ENCODE peak calls at places on chromosomes 11 and 22, in six cellular contexts. S is neural crest cell, D is lower lobe of right lung, V is cardiac fibroblast, N is nephron progenitor cell, U is bronchial epithelial cell. M is an unnamed sample.

GRCh38 chr11:35995872-35996271 is 52.0 kb downstream of the LDLRAD3 start:
- DNase-seq in U (no peak), N (no peak), D (no peak), S (no peak), V (peak), M (no peak)

GRCh38 chr11:76736773-76737495 is 46.2 kb upstream of the TSKU start:
- DNase-seq in N (no peak), S (no peak), D (no peak), U (no peak), V (no peak), M (no peak)

GRCh38 chr11:123055132-123055924 is 6.6 kb downstream of the HSPA8 start:
- DNase-seq in S (no peak), D (no peak), U (no peak), N (no peak), V (no peak), M (no peak)

GRCh38 chr11:124327775-124328174 is 7.8 kb upstream of the OR8D2 start:
- DNase-seq in N (no peak), V (no peak), U (no peak), D (no peak), S (no peak), M (no peak)

GRCh38 chr11:35013514-35014191 is 97.2 kb downstream of the PDHX start:
- DNase-seq in S (no peak), U (no peak), V (peak), D (no peak), N (no peak), M (no peak)

GRCh38 chr22:45680932-45681700 is 9.5 kb downstream of the ATXN10 start:
- DNase-seq in D (no peak), S (no peak), N (no peak), V (peak), U (no peak), M (no peak)

GRCh38 chr22:22995166-22995565 is 75.2 kb upstream of the GNAZ start:
- DNase-seq in N (no peak), D (no peak), U (no peak), S (no peak), V (no peak), M (no peak)

GRCh38 chr11:86151188-86152005 is 82.5 kb upstream of the PICALM start:
- DNase-seq in S (no peak), U (peak), D (no peak), N (peak), V (peak), M (no peak)

GRCh38 chr11:132439711-132440300 is 1069.4 kb downstream of the NTM start:
- DNase-seq in S (no peak), U (no peak), D (no peak), N (no peak), V (no peak), M (no peak)

GRCh38 chr11:75184757-75185156 is 33.9 kb downstream of the SLCO2B1 start:
- DNase-seq in S (no peak), N (no peak), V (no peak), D (no peak), U (no peak), M (no peak)

GRCh38 chr22:48897638-48897954 is 930.1 kb downstream of the BRD1 start:
- DNase-seq in V (no peak), S (no peak), N (no peak), D (no peak), U (no peak), M (no peak)

DNA sequence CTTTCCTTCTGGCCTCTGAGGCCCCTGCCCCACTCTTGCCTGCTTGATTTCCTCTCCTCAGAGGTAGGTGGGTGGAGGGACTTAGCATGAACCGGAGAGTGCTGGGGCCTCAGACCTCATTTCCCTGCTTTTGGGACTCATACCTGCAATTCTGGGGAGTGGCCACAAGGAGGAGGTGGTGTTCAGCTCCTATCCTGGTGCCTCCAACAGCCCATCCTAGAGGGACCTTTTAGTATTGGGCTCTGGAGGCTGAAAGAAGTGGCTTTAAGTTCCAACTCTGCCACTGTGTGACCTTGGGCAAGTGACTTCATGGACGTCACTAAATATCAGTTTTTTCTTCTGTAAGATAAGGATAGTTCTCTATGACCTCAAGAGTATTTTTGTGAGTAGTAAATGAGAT is 98.6 kb downstream of the KIAA1671 start:
- DNase-seq in N (no peak), D (no peak), S (no peak), V (no peak), U (no peak), M (no peak)
- TF ChIP-seq CTCF in N (peak), D (peak), S (peak), V (peak), U (peak), M (no peak)

GRCh38 chr11:71407356-71407755 is 40.8 kb downstream of the DHCR7 start:
- DNase-seq in V (no peak), S (no peak), N (no peak), D (no peak), U (no peak), M (no peak)
- TF ChIP-seq CTCF in V (no peak), S (no peak), N (no peak), D (no peak), U (no peak), M (no peak)

DNA sequence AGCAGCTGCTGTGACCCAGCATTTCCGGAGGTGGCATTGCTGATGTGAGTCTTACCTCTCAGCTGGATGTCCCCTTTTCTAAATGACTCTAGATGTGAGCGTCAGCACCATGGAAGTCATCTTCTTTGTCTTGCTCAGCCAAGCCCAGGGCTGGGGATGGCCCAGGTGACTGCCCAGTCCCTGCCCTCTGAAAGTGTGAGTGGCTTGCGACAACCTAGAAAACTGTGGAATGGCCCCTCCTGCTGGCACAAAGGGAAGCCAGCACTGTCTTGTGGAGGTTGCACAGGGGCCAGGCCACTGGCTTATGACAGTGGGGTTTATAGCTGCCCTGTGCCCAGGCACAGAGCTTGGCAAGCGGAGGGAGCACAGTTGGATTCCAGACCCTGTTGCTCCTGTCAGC is 6.2 kb downstream of the TUB start:
- DNase-seq in N (no peak), U (no peak), D (no peak), V (no peak), S (no peak), M (no peak)
- TF ChIP-seq CTCF in N (no peak), U (peak), D (no peak), V (peak), S (no peak), M (no peak)

GRCh38 chr22:42651134-42651533 is 1.9 kb upstream of the CYB5R3 start:
- DNase-seq in N (no peak), U (peak), D (no peak), V (no peak), S (no peak), M (no peak)

GRCh38 chr22:42648368-42649260 is 578 bp downstream of the CYB5R3 start:
- DNase-seq in N (no peak), V (peak), S (no peak), D (peak), U (peak), M (peak)

GRCh38 chr22:42646569-42647525 is 2.3 kb downstream of the CYB5R3 start:
- DNase-seq in V (peak), S (no peak), U (no peak), N (no peak), D (no peak), M (no peak)

GRCh38 chr22:42648017-42648367 is 1.2 kb downstream of the CYB5R3 start:
- DNase-seq in U (no peak), N (no peak), V (no peak), S (no peak), D (no peak), M (no peak)

GRCh38 chr22:42649261-42650056 is at the start of gene CYB5R3:
- DNase-seq in D (peak), U (peak), S (peak), N (peak), V (peak), M (peak)
- TF ChIP-seq CTCF in D (no peak), U (no peak), S (no peak), N (no peak), V (no peak), M (no peak)

GRCh38 chr11:65032216-65032615 is 5.0 kb downstream of the SNX15 start:
- DNase-seq in U (no peak), D (no peak), S (no peak), V (no peak), N (no peak), M (no peak)
- TF ChIP-seq CTCF in U (no peak), D (no peak), S (no peak), V (no peak), N (no peak), M (no peak)

GRCh38 chr11:15327786-15328231 is 213.1 kb downstream of the INSC start:
- DNase-seq in D (peak), N (peak), U (peak), V (peak), S (peak), M (no peak)
- TF ChIP-seq CTCF in D (peak), N (peak), U (peak), V (peak), S (peak), M (no peak)

DNA sequence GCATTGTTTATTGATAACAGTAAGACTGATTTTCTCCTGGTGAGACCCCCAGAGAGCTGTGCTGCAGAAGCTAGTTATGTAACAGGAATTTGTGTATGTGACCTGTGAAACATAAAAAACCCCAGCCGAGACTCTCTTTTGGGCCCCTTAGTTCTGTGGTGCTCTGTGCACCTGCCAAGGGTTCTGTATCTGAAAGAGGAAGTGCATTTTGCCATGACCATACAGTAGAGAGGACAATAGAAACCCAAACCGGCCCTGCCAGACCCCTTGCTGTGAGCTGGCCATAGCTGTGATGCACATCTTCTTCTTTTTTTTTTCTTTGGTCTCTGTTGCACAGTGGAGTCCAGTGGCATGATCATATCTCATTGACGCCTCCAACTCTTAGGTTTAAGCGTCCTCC is 31.4 kb upstream of the APOL5 start:
- DNase-seq in D (no peak), V (no peak), S (no peak), N (no peak), U (no peak), M (no peak)
- TF ChIP-seq CTCF in D (no peak), V (no peak), S (no peak), N (no peak), U (no peak), M (no peak)

GRCh38 chr11:112614605-112615004 is 346.6 kb upstream of the NCAM1 start:
- DNase-seq in U (peak), D (no peak), V (no peak), S (no peak), N (no peak), M (no peak)

GRCh38 chr11:112616292-112617088 is 344.7 kb upstream of the NCAM1 start:
- DNase-seq in U (no peak), D (no peak), S (no peak), N (no peak), V (no peak), M (no peak)

GRCh38 chr11:112617089-112617407 is 344.2 kb upstream of the NCAM1 start:
- DNase-seq in S (no peak), N (no peak), D (no peak), V (no peak), U (no peak), M (no peak)

GRCh38 chr11:112613051-112613972 is 347.9 kb upstream of the NCAM1 start:
- DNase-seq in D (no peak), U (peak), S (no peak), V (peak), N (no peak), M (no peak)

GRCh38 chr11:112615238-112615637 is 346.0 kb upstream of the NCAM1 start:
- DNase-seq in V (no peak), N (no peak), S (no peak), D (no peak), U (peak), M (no peak)
- TF ChIP-seq CTCF in V (no peak), N (no peak), S (no peak), D (no peak), U (no peak), M (no peak)

GRCh38 chr11:62912268-62912667 is 8.9 kb downstream of the CHRM1 start:
- DNase-seq in U (no peak), N (no peak), S (no peak), V (no peak), D (no peak), M (no peak)

GRCh38 chr11:62908468-62909072 is 12.6 kb downstream of the CHRM1 start:
- DNase-seq in V (no peak), D (peak), N (no peak), U (no peak), S (no peak), M (no peak)

GRCh38 chr11:62910141-62910882 is 10.9 kb downstream of the CHRM1 start:
- DNase-seq in N (no peak), S (no peak), U (no peak), V (no peak), D (no peak), M (no peak)

GRCh38 chr11:62911137-62912130 is 9.7 kb downstream of the CHRM1 start:
- DNase-seq in D (no peak), N (no peak), U (no peak), S (no peak), V (peak), M (no peak)

GRCh38 chr11:62909107-62909894 is 11.9 kb downstream of the CHRM1 start:
- DNase-seq in S (peak), N (peak), D (peak), V (peak), U (peak), M (no peak)
- TF ChIP-seq CTCF in S (peak), N (peak), D (peak), V (peak), U (peak), M (no peak)

DNA sequence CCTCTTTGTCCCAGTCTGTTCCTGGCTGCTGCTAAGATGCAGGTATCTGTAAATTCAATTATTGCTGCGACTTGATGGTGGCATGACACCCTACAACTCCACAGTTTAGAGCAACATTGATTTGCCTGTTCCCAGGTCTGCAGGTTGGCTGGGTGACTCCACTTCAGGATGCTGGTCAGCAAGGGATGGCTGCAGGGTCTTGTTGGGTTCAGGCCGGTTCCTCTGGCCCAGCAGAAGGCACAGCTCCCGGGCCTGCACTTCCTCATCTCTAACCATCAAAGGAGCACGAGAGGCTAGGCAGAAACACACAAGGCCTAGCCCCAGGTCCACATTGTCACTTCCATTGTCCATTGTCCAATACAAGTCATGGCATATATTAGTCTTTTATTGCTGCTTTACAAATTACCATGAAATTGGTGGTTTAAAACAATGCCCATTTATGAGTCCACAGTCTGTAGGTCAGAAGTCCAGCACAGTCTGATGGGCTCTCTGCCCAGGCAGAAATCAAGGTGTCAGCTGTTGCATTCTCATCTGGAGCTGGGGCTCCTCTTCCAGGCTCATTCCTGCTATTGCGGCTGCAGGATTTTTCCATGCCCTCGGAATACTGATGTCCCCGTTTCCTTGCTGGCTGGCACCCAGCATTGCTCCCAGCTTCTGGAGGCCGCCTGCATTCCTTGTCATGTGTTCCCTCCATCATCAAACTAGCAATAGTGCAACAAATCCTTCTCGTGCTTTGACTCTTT is 96.6 kb upstream of the LMO1 start:
- DNase-seq in N (no peak), S (no peak), D (no peak), U (no peak), V (no peak), M (no peak)
- TF ChIP-seq CTCF in N (no peak), S (no peak), D (no peak), U (no peak), V (no peak), M (no peak)